ENCODE peak calls at places on chromosomes 7 and 10, in nine cellular contexts. One of them, this sample, is unnamed.

GRCh38 chr7:128886391-128887168 is 23.9 kb downstream of the ATP6V1F start:
- DNase-seq in Panc1: no peak
- DNase-seq in activated gamma-delta T cell treated with anti-CD3 and anti-CD28 coated beads, Interleukin-2, amount 50 U/mL, for 16 hours: no peak
- DNase-seq in activated CD4-positive, alpha-beta T cell treated with anti-CD3 and anti-CD28 coated beads for 24 hours: no peak
- DNase-seq in Ammon's horn: no peak
- DNase-seq in cardiac muscle cell: no peak
- DNase-seq in AG10803: no peak
- DNase-seq in breast epithelium: no peak
- DNase-seq in uterus: no peak
- DNase-seq in this sample: no peak

GRCh38 chr7:17130281-17131059 is 168.0 kb upstream of the AHR start:
- DNase-seq in activated CD4-positive, alpha-beta T cell treated with anti-CD3 and anti-CD28 coated beads for 24 hours: no peak
- DNase-seq in activated gamma-delta T cell treated with anti-CD3 and anti-CD28 coated beads, Interleukin-2, amount 50 U/mL, for 16 hours: no peak
- DNase-seq in AG10803: peak; percentile 85
- DNase-seq in cardiac muscle cell: peak; percentile 81
- DNase-seq in Panc1: peak; percentile 61
- DNase-seq in breast epithelium: no peak
- DNase-seq in Ammon's horn: no peak
- DNase-seq in uterus: no peak
- DNase-seq in this sample: no peak

GRCh38 chr7:128917061-128917460 is 6.6 kb upstream of the KCP start:
- DNase-seq in Ammon's horn: no peak
- DNase-seq in activated CD4-positive, alpha-beta T cell treated with anti-CD3 and anti-CD28 coated beads for 24 hours: no peak
- DNase-seq in uterus: no peak
- DNase-seq in Panc1: no peak
- DNase-seq in AG10803: no peak
- DNase-seq in cardiac muscle cell: no peak
- DNase-seq in activated gamma-delta T cell treated with anti-CD3 and anti-CD28 coated beads, Interleukin-2, amount 50 U/mL, for 16 hours: no peak
- DNase-seq in breast epithelium: no peak
- DNase-seq in this sample: peak; percentile 79

GRCh38 chr10:93072713-93073538 is 767 bp upstream of the CYP26A1 start:
- DNase-seq in activated CD4-positive, alpha-beta T cell treated with anti-CD3 and anti-CD28 coated beads for 24 hours: no peak
- DNase-seq in uterus: no peak
- DNase-seq in Ammon's horn: no peak
- DNase-seq in Panc1: no peak
- DNase-seq in breast epithelium: peak; percentile 15
- DNase-seq in AG10803: no peak
- DNase-seq in cardiac muscle cell: no peak
- DNase-seq in activated gamma-delta T cell treated with anti-CD3 and anti-CD28 coated beads, Interleukin-2, amount 50 U/mL, for 16 hours: no peak
- DNase-seq in this sample: peak; percentile 80

GRCh38 chr10:97564776-97565175 is 7.8 kb upstream of the ANKRD2 start:
- DNase-seq in breast epithelium: no peak
- DNase-seq in AG10803: no peak
- DNase-seq in Panc1: no peak
- DNase-seq in uterus: no peak
- DNase-seq in cardiac muscle cell: no peak
- DNase-seq in activated gamma-delta T cell treated with anti-CD3 and anti-CD28 coated beads, Interleukin-2, amount 50 U/mL, for 16 hours: no peak
- DNase-seq in Ammon's horn: no peak
- DNase-seq in activated CD4-positive, alpha-beta T cell treated with anti-CD3 and anti-CD28 coated beads for 24 hours: no peak
- DNase-seq in this sample: no peak

GRCh38 chr10:35225204-35225603 is 98.6 kb downstream of the CREM start:
- DNase-seq in breast epithelium: no peak
- DNase-seq in uterus: no peak
- DNase-seq in activated CD4-positive, alpha-beta T cell treated with anti-CD3 and anti-CD28 coated beads for 24 hours: no peak
- DNase-seq in AG10803: no peak
- DNase-seq in Ammon's horn: no peak
- DNase-seq in activated gamma-delta T cell treated with anti-CD3 and anti-CD28 coated beads, Interleukin-2, amount 50 U/mL, for 16 hours: no peak
- DNase-seq in cardiac muscle cell: no peak
- DNase-seq in Panc1: no peak
- DNase-seq in this sample: no peak

GRCh38 chr7:11083214-11083568 is 109.5 kb downstream of the PHF14 start:
- DNase-seq in Ammon's horn: no peak
- DNase-seq in uterus: no peak
- DNase-seq in cardiac muscle cell: no peak
- DNase-seq in AG10803: no peak
- DNase-seq in Panc1: no peak
- DNase-seq in breast epithelium: no peak
- DNase-seq in activated gamma-delta T cell treated with anti-CD3 and anti-CD28 coated beads, Interleukin-2, amount 50 U/mL, for 16 hours: no peak
- DNase-seq in activated CD4-positive, alpha-beta T cell treated with anti-CD3 and anti-CD28 coated beads for 24 hours: no peak
- DNase-seq in this sample: no peak

GRCh38 chr7:16403475-16403874 is 17.9 kb downstream of the CRPPA start:
- DNase-seq in Ammon's horn: no peak
- DNase-seq in AG10803: no peak
- DNase-seq in activated gamma-delta T cell treated with anti-CD3 and anti-CD28 coated beads, Interleukin-2, amount 50 U/mL, for 16 hours: no peak
- DNase-seq in uterus: no peak
- DNase-seq in activated CD4-positive, alpha-beta T cell treated with anti-CD3 and anti-CD28 coated beads for 24 hours: no peak
- DNase-seq in Panc1: no peak
- DNase-seq in breast epithelium: no peak
- DNase-seq in cardiac muscle cell: no peak
- DNase-seq in this sample: no peak

GRCh38 chr7:128221929-128222403 is 19.1 kb upstream of the LEP start:
- DNase-seq in Panc1: no peak
- DNase-seq in Ammon's horn: no peak
- DNase-seq in breast epithelium: no peak
- DNase-seq in activated gamma-delta T cell treated with anti-CD3 and anti-CD28 coated beads, Interleukin-2, amount 50 U/mL, for 16 hours: no peak
- DNase-seq in activated CD4-positive, alpha-beta T cell treated with anti-CD3 and anti-CD28 coated beads for 24 hours: no peak
- DNase-seq in cardiac muscle cell: peak; percentile 22
- DNase-seq in uterus: no peak
- DNase-seq in AG10803: peak; percentile 90
- DNase-seq in this sample: no peak

GRCh38 chr7:94449151-94449725 is 54.5 kb downstream of the COL1A2 start:
- DNase-seq in breast epithelium: no peak
- DNase-seq in activated CD4-positive, alpha-beta T cell treated with anti-CD3 and anti-CD28 coated beads for 24 hours: no peak
- DNase-seq in uterus: no peak
- DNase-seq in Ammon's horn: peak; percentile 48
- DNase-seq in Panc1: no peak
- DNase-seq in AG10803: peak; percentile 54
- DNase-seq in activated gamma-delta T cell treated with anti-CD3 and anti-CD28 coated beads, Interleukin-2, amount 50 U/mL, for 16 hours: no peak
- DNase-seq in cardiac muscle cell: peak; percentile 69
- DNase-seq in this sample: no peak

GRCh38 chr7:150481207-150481920 is 30.9 kb downstream of the GIMAP8 start:
- DNase-seq in uterus: no peak
- DNase-seq in Panc1: no peak
- DNase-seq in Ammon's horn: no peak
- DNase-seq in activated CD4-positive, alpha-beta T cell treated with anti-CD3 and anti-CD28 coated beads for 24 hours: no peak
- DNase-seq in breast epithelium: no peak
- DNase-seq in cardiac muscle cell: no peak
- DNase-seq in AG10803: no peak
- DNase-seq in activated gamma-delta T cell treated with anti-CD3 and anti-CD28 coated beads, Interleukin-2, amount 50 U/mL, for 16 hours: peak; percentile 38
- DNase-seq in this sample: no peak

GRCh38 chr7:41987-42386 is 150.4 kb upstream of the FAM20C start:
- DNase-seq in Panc1: no peak
- DNase-seq in AG10803: peak; percentile 25
- DNase-seq in Ammon's horn: no peak
- DNase-seq in activated CD4-positive, alpha-beta T cell treated with anti-CD3 and anti-CD28 coated beads for 24 hours: no peak
- DNase-seq in uterus: no peak
- DNase-seq in cardiac muscle cell: no peak
- DNase-seq in breast epithelium: peak; percentile 7
- DNase-seq in activated gamma-delta T cell treated with anti-CD3 and anti-CD28 coated beads, Interleukin-2, amount 50 U/mL, for 16 hours: no peak
- DNase-seq in this sample: peak; percentile 12